ENCODE peak calls at places on chromosomes 7 and 10, in ten cellular contexts. One of them, this sample, is unnamed.

GRCh38 chr10:127228195-127228785 is 31.9 kb upstream of the INSYN2A start:
- DNase-seq in amygdala: no peak
- DNase-seq in T-helper 9 cell: no peak
- DNase-seq in ureter: no peak
- DNase-seq in HTR-8/SVneo: no peak
- DNase-seq in NCI-H1092 treated with DMSO at 0.1 percent for 48 hours: no peak
- DNase-seq in stimulated activated CD8-positive, alpha-beta memory T cell treated with anti-CD3 and anti-CD28 coated beads, Interleukin-4, amount 100 ng/mL, for 1 hour: no peak
- DNase-seq in neural crest cell: no peak
- DNase-seq in activated CD8-positive, alpha-beta T cell treated with anti-CD3 and anti-CD28 coated beads for 36 hours: no peak
- DNase-seq in HFFc6: no peak
- DNase-seq in this sample: no peak

GRCh38 chr10:126013489-126014281 is 117.3 kb downstream of the FANK1 start:
- DNase-seq in amygdala: no peak
- DNase-seq in neural crest cell: no peak
- DNase-seq in stimulated activated CD8-positive, alpha-beta memory T cell treated with anti-CD3 and anti-CD28 coated beads, Interleukin-4, amount 100 ng/mL, for 1 hour: no peak
- DNase-seq in T-helper 9 cell: no peak
- DNase-seq in HTR-8/SVneo: peak
- DNase-seq in NCI-H1092 treated with DMSO at 0.1 percent for 48 hours: peak
- DNase-seq in HFFc6: peak
- DNase-seq in ureter: no peak
- DNase-seq in activated CD8-positive, alpha-beta T cell treated with anti-CD3 and anti-CD28 coated beads for 36 hours: peak
- DNase-seq in this sample: no peak

GRCh38 chr10:86179143-86179505 is 187.5 kb downstream of the GRID1 start:
- DNase-seq in amygdala: no peak
- DNase-seq in stimulated activated CD8-positive, alpha-beta memory T cell treated with anti-CD3 and anti-CD28 coated beads, Interleukin-4, amount 100 ng/mL, for 1 hour: no peak
- DNase-seq in HFFc6: no peak
- DNase-seq in ureter: no peak
- DNase-seq in NCI-H1092 treated with DMSO at 0.1 percent for 48 hours: no peak
- DNase-seq in HTR-8/SVneo: no peak
- DNase-seq in T-helper 9 cell: no peak
- DNase-seq in neural crest cell: no peak
- DNase-seq in activated CD8-positive, alpha-beta T cell treated with anti-CD3 and anti-CD28 coated beads for 36 hours: no peak
- DNase-seq in this sample: no peak

GRCh38 chr10:8665322-8665721 is 610.8 kb downstream of the GATA3 start:
- DNase-seq in T-helper 9 cell: no peak
- DNase-seq in amygdala: no peak
- DNase-seq in NCI-H1092 treated with DMSO at 0.1 percent for 48 hours: no peak
- DNase-seq in HFFc6: no peak
- DNase-seq in HTR-8/SVneo: no peak
- DNase-seq in neural crest cell: no peak
- DNase-seq in ureter: no peak
- DNase-seq in stimulated activated CD8-positive, alpha-beta memory T cell treated with anti-CD3 and anti-CD28 coated beads, Interleukin-4, amount 100 ng/mL, for 1 hour: no peak
- DNase-seq in activated CD8-positive, alpha-beta T cell treated with anti-CD3 and anti-CD28 coated beads for 36 hours: no peak
- DNase-seq in this sample: no peak

GRCh38 chr7:115352375-115352774 is 430.5 kb downstream of the MDFIC start:
- DNase-seq in HFFc6: peak
- DNase-seq in neural crest cell: no peak
- DNase-seq in stimulated activated CD8-positive, alpha-beta memory T cell treated with anti-CD3 and anti-CD28 coated beads, Interleukin-4, amount 100 ng/mL, for 1 hour: no peak
- DNase-seq in amygdala: no peak
- DNase-seq in T-helper 9 cell: no peak
- DNase-seq in HTR-8/SVneo: no peak
- DNase-seq in NCI-H1092 treated with DMSO at 0.1 percent for 48 hours: no peak
- DNase-seq in activated CD8-positive, alpha-beta T cell treated with anti-CD3 and anti-CD28 coated beads for 36 hours: no peak
- DNase-seq in ureter: no peak
- DNase-seq in this sample: no peak

GRCh38 chr10:110511734-110512449 is 14.2 kb downstream of the DUSP5 start:
- DNase-seq in HFFc6: no peak
- DNase-seq in NCI-H1092 treated with DMSO at 0.1 percent for 48 hours: no peak
- DNase-seq in amygdala: no peak
- DNase-seq in HTR-8/SVneo: no peak
- DNase-seq in stimulated activated CD8-positive, alpha-beta memory T cell treated with anti-CD3 and anti-CD28 coated beads, Interleukin-4, amount 100 ng/mL, for 1 hour: no peak
- DNase-seq in neural crest cell: no peak
- DNase-seq in ureter: no peak
- DNase-seq in activated CD8-positive, alpha-beta T cell treated with anti-CD3 and anti-CD28 coated beads for 36 hours: no peak
- DNase-seq in T-helper 9 cell: no peak
- DNase-seq in this sample: no peak

GRCh38 chr10:50422259-50422658 is 170.9 kb upstream of the ASAH2 start:
- DNase-seq in amygdala: peak
- DNase-seq in HTR-8/SVneo: no peak
- DNase-seq in neural crest cell: no peak
- DNase-seq in HFFc6: no peak
- DNase-seq in T-helper 9 cell: no peak
- DNase-seq in stimulated activated CD8-positive, alpha-beta memory T cell treated with anti-CD3 and anti-CD28 coated beads, Interleukin-4, amount 100 ng/mL, for 1 hour: no peak
- DNase-seq in NCI-H1092 treated with DMSO at 0.1 percent for 48 hours: no peak
- DNase-seq in activated CD8-positive, alpha-beta T cell treated with anti-CD3 and anti-CD28 coated beads for 36 hours: no peak
- DNase-seq in ureter: no peak
- DNase-seq in this sample: no peak

GRCh38 chr7:82443044-82443800 is at the start of gene CACNA2D1:
- DNase-seq in T-helper 9 cell: no peak
- DNase-seq in activated CD8-positive, alpha-beta T cell treated with anti-CD3 and anti-CD28 coated beads for 36 hours: peak
- DNase-seq in NCI-H1092 treated with DMSO at 0.1 percent for 48 hours: no peak
- DNase-seq in HFFc6: peak
- DNase-seq in stimulated activated CD8-positive, alpha-beta memory T cell treated with anti-CD3 and anti-CD28 coated beads, Interleukin-4, amount 100 ng/mL, for 1 hour: no peak
- DNase-seq in ureter: peak
- DNase-seq in amygdala: peak
- DNase-seq in HTR-8/SVneo: peak
- DNase-seq in neural crest cell: peak
- DNase-seq in this sample: no peak

GRCh38 chr10:90306187-90306586 is 551.7 kb downstream of the HTR7 start:
- DNase-seq in amygdala: no peak
- DNase-seq in HTR-8/SVneo: no peak
- DNase-seq in T-helper 9 cell: no peak
- DNase-seq in stimulated activated CD8-positive, alpha-beta memory T cell treated with anti-CD3 and anti-CD28 coated beads, Interleukin-4, amount 100 ng/mL, for 1 hour: no peak
- DNase-seq in HFFc6: peak
- DNase-seq in neural crest cell: no peak
- DNase-seq in NCI-H1092 treated with DMSO at 0.1 percent for 48 hours: no peak
- DNase-seq in activated CD8-positive, alpha-beta T cell treated with anti-CD3 and anti-CD28 coated beads for 36 hours: no peak
- DNase-seq in ureter: no peak
- DNase-seq in this sample: no peak

GRCh38 chr7:106367018-106367420 is 82.2 kb upstream of the NAMPT start:
- DNase-seq in stimulated activated CD8-positive, alpha-beta memory T cell treated with anti-CD3 and anti-CD28 coated beads, Interleukin-4, amount 100 ng/mL, for 1 hour: no peak
- DNase-seq in neural crest cell: no peak
- DNase-seq in activated CD8-positive, alpha-beta T cell treated with anti-CD3 and anti-CD28 coated beads for 36 hours: no peak
- DNase-seq in ureter: no peak
- DNase-seq in HFFc6: peak
- DNase-seq in amygdala: no peak
- DNase-seq in T-helper 9 cell: no peak
- DNase-seq in HTR-8/SVneo: no peak
- DNase-seq in NCI-H1092 treated with DMSO at 0.1 percent for 48 hours: no peak
- DNase-seq in this sample: no peak

GRCh38 chr10:43044444-43045245 is 32.2 kb upstream of the RET start:
- DNase-seq in stimulated activated CD8-positive, alpha-beta memory T cell treated with anti-CD3 and anti-CD28 coated beads, Interleukin-4, amount 100 ng/mL, for 1 hour: no peak
- DNase-seq in T-helper 9 cell: no peak
- DNase-seq in HFFc6: no peak
- DNase-seq in activated CD8-positive, alpha-beta T cell treated with anti-CD3 and anti-CD28 coated beads for 36 hours: no peak
- DNase-seq in neural crest cell: no peak
- DNase-seq in ureter: no peak
- DNase-seq in NCI-H1092 treated with DMSO at 0.1 percent for 48 hours: no peak
- DNase-seq in HTR-8/SVneo: no peak
- DNase-seq in amygdala: no peak
- DNase-seq in this sample: peak

GRCh38 chr7:151403764-151404163 is 6.1 kb downstream of the WDR86 start:
- DNase-seq in activated CD8-positive, alpha-beta T cell treated with anti-CD3 and anti-CD28 coated beads for 36 hours: no peak
- DNase-seq in ureter: no peak
- DNase-seq in neural crest cell: no peak
- DNase-seq in T-helper 9 cell: no peak
- DNase-seq in amygdala: no peak
- DNase-seq in NCI-H1092 treated with DMSO at 0.1 percent for 48 hours: no peak
- DNase-seq in HFFc6: no peak
- DNase-seq in stimulated activated CD8-positive, alpha-beta memory T cell treated with anti-CD3 and anti-CD28 coated beads, Interleukin-4, amount 100 ng/mL, for 1 hour: no peak
- DNase-seq in HTR-8/SVneo: no peak
- DNase-seq in this sample: no peak

This sample was measured in dorsolateral prefrontal cortex.